ENCODE peak calls at places on chromosomes 3 and 15, in five cellular contexts. One of them, this sample, is unnamed.

GRCh38 chr15:65945616-65946015 is 76.3 kb downstream of the RAB11A start:
- DNase-seq in psoas muscle: no peak
- DNase-seq in natural killer cell: no peak
- DNase-seq in cardiac fibroblast: no peak
- DNase-seq in esophagus squamous epithelium: no peak
- DNase-seq in this sample: no peak

GRCh38 chr15:83850015-83850414 is 196.1 kb downstream of the ADAMTSL3 start:
- DNase-seq in natural killer cell: no peak
- DNase-seq in esophagus squamous epithelium: no peak
- DNase-seq in cardiac fibroblast: no peak
- DNase-seq in psoas muscle: no peak
- DNase-seq in this sample: no peak

GRCh38 chr3:171824824-171825221 is 14.5 kb upstream of the PLD1 start:
- DNase-seq in esophagus squamous epithelium: no peak
- DNase-seq in psoas muscle: no peak
- DNase-seq in cardiac fibroblast: peak
- DNase-seq in natural killer cell: no peak
- DNase-seq in this sample: no peak

GRCh38 chr3:48405343-48405881 is 24.5 kb downstream of the PLXNB1 start:
- DNase-seq in natural killer cell: peak
- DNase-seq in cardiac fibroblast: no peak
- DNase-seq in psoas muscle: no peak
- DNase-seq in esophagus squamous epithelium: no peak
- DNase-seq in this sample: peak

GRCh38 chr3:152508705-152509104 is 240.0 kb downstream of the MBNL1 start:
- DNase-seq in natural killer cell: no peak
- DNase-seq in esophagus squamous epithelium: no peak
- DNase-seq in psoas muscle: no peak
- DNase-seq in cardiac fibroblast: peak
- DNase-seq in this sample: no peak

GRCh38 chr3:140922634-140923033 is 19.0 kb upstream of the SLC25A36 start:
- DNase-seq in cardiac fibroblast: peak
- DNase-seq in psoas muscle: no peak
- DNase-seq in natural killer cell: no peak
- DNase-seq in esophagus squamous epithelium: no peak
- DNase-seq in this sample: peak

GRCh38 chr3:52240886-52241244 is 1.9 kb upstream of the TWF2 start:
- DNase-seq in psoas muscle: no peak
- DNase-seq in esophagus squamous epithelium: no peak
- DNase-seq in cardiac fibroblast: no peak
- DNase-seq in natural killer cell: no peak
- DNase-seq in this sample: no peak

GRCh38 chr15:66803182-66803729 is 101.2 kb downstream of the SMAD6 start:
- DNase-seq in esophagus squamous epithelium: no peak
- DNase-seq in cardiac fibroblast: peak
- DNase-seq in natural killer cell: no peak
- DNase-seq in psoas muscle: peak
- DNase-seq in this sample: no peak

GRCh38 chr3:32685604-32686185 is 707 bp downstream of the CNOT10 start:
- DNase-seq in psoas muscle: no peak
- DNase-seq in natural killer cell: no peak
- DNase-seq in cardiac fibroblast: peak
- DNase-seq in esophagus squamous epithelium: no peak
- DNase-seq in this sample: peak

GRCh38 chr3:156456771-156457224 is 98.1 kb downstream of the SSR3 start:
- DNase-seq in psoas muscle: no peak
- DNase-seq in esophagus squamous epithelium: no peak
- DNase-seq in natural killer cell: no peak
- DNase-seq in cardiac fibroblast: no peak
- DNase-seq in this sample: no peak

GRCh38 chr15:77143606-77144005 is 72.7 kb upstream of the TSPAN3 start:
- DNase-seq in psoas muscle: no peak
- DNase-seq in esophagus squamous epithelium: no peak
- DNase-seq in cardiac fibroblast: peak
- DNase-seq in natural killer cell: no peak
- DNase-seq in this sample: no peak

GRCh38 chr3:189952272-189952671 is 168.4 kb downstream of the P3H2 start:
- DNase-seq in natural killer cell: no peak
- DNase-seq in cardiac fibroblast: no peak
- DNase-seq in psoas muscle: no peak
- DNase-seq in esophagus squamous epithelium: no peak
- DNase-seq in this sample: no peak

GRCh38 chr3:129890125-129890524 is 3.4 kb downstream of the TMCC1 start:
- DNase-seq in esophagus squamous epithelium: no peak
- DNase-seq in psoas muscle: no peak
- DNase-seq in cardiac fibroblast: no peak
- DNase-seq in natural killer cell: no peak
- DNase-seq in this sample: no peak

GRCh38 chr3:170467007-170467406 is 48.3 kb downstream of the CLDN11 start:
- DNase-seq in cardiac fibroblast: no peak
- DNase-seq in psoas muscle: no peak
- DNase-seq in natural killer cell: no peak
- DNase-seq in esophagus squamous epithelium: no peak
- DNase-seq in this sample: no peak

GRCh38 chr3:26920579-26920978 is 298.0 kb downstream of the LRRC3B start:
- DNase-seq in natural killer cell: no peak
- DNase-seq in cardiac fibroblast: no peak
- DNase-seq in psoas muscle: no peak
- DNase-seq in esophagus squamous epithelium: no peak
- DNase-seq in this sample: no peak

GRCh38 chr3:23740517-23741402 is 65.0 kb upstream of the UBE2E1 start:
- DNase-seq in natural killer cell: no peak
- DNase-seq in psoas muscle: no peak
- DNase-seq in esophagus squamous epithelium: no peak
- DNase-seq in cardiac fibroblast: peak
- DNase-seq in this sample: peak

GRCh38 chr3:61451841-61452240 is 109.5 kb upstream of the PTPRG start:
- DNase-seq in natural killer cell: no peak
- DNase-seq in psoas muscle: no peak
- DNase-seq in esophagus squamous epithelium: no peak
- DNase-seq in cardiac fibroblast: peak
- DNase-seq in this sample: no peak

GRCh38 chr3:100163787-100164186 is 49.5 kb upstream of the FILIP1L start:
- DNase-seq in psoas muscle: no peak
- DNase-seq in esophagus squamous epithelium: no peak
- DNase-seq in natural killer cell: no peak
- DNase-seq in cardiac fibroblast: no peak
- DNase-seq in this sample: no peak

GRCh38 chr3:120560304-120561250 is 35.6 kb upstream of the NDUFB4 start:
- DNase-seq in natural killer cell: no peak
- DNase-seq in esophagus squamous epithelium: no peak
- DNase-seq in cardiac fibroblast: peak
- DNase-seq in psoas muscle: no peak
- DNase-seq in this sample: no peak

GRCh38 chr3:120561251-120562045 is 34.7 kb upstream of the NDUFB4 start:
- DNase-seq in natural killer cell: peak
- DNase-seq in cardiac fibroblast: peak
- DNase-seq in esophagus squamous epithelium: no peak
- DNase-seq in psoas muscle: peak
- DNase-seq in this sample: peak

GRCh38 chr3:120558784-120559227 is 37.3 kb upstream of the NDUFB4 start:
- DNase-seq in natural killer cell: peak
- DNase-seq in cardiac fibroblast: peak
- DNase-seq in esophagus squamous epithelium: peak
- DNase-seq in psoas muscle: peak
- DNase-seq in this sample: peak

GRCh38 chr3:120557115-120557514 is 39.0 kb upstream of the NDUFB4 start:
- DNase-seq in natural killer cell: no peak
- DNase-seq in esophagus squamous epithelium: no peak
- DNase-seq in cardiac fibroblast: no peak
- DNase-seq in psoas muscle: no peak
- DNase-seq in this sample: no peak

GRCh38 chr3:120559228-120560061 is 36.7 kb upstream of the NDUFB4 start:
- DNase-seq in cardiac fibroblast: peak
- DNase-seq in psoas muscle: no peak
- DNase-seq in esophagus squamous epithelium: no peak
- DNase-seq in natural killer cell: no peak
- DNase-seq in this sample: no peak
- TF ChIP-seq CTCF in cardiac fibroblast: no peak
- TF ChIP-seq CTCF in psoas muscle: no peak
- TF ChIP-seq CTCF in esophagus squamous epithelium: no peak
- TF ChIP-seq CTCF in natural killer cell: no peak
- TF ChIP-seq CTCF in this sample: no peak

DNA sequence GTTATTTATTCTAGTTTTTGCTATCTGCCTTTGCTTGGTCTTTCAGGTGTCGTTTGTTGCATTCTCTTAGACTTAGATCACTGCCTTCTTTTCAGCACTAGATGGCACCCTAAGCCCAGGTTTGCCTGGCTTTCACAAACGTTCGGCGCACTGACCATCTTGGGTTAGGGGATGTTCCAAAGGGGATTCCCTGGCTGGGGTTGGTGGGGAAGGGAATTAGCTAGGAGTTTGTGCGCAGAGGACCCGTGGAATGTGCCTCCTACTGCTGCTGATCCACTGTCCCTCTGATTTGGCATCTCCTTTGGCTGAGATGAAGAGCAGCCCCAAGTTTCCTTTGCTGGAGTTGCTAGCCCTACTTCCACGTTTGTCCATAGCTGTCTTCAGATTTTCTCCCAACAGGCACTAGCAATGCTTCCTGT is 33.9 kb downstream of the PFN2 start:
- DNase-seq in esophagus squamous epithelium: no peak
- DNase-seq in natural killer cell: no peak
- DNase-seq in cardiac fibroblast: peak
- DNase-seq in psoas muscle: no peak
- DNase-seq in this sample: peak
- TF ChIP-seq CTCF in esophagus squamous epithelium: peak
- TF ChIP-seq CTCF in natural killer cell: peak
- TF ChIP-seq CTCF in cardiac fibroblast: peak
- TF ChIP-seq CTCF in psoas muscle: peak
- TF ChIP-seq CTCF in this sample: peak

DNA sequence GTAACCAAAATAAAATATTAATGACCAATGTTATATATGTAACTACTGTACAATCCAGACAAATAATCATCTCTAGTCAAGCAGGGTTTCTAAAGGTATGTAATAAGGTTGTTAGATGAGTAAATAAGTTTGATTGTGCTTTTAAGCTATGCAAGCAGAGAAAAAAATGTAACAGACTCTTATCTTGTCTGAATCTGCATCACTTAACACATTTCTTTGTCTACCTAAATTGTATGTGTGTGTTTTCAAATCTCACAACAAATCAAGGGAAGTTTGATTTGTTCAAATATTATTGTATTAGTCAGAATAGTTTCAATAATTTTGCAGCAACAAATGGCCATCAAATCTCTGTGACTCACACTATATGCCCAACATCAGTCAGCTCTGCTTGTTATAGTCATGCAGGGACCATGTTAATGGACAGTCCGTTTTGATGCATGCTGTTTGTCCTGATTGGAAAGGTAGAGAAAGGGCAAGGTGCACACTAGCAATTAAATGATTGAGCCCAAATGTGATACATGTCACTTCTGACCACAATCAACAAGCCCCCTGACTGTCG is 349.3 kb upstream of the SATB1 start:
- DNase-seq in esophagus squamous epithelium: no peak
- DNase-seq in cardiac fibroblast: no peak
- DNase-seq in psoas muscle: no peak
- DNase-seq in natural killer cell: no peak
- DNase-seq in this sample: no peak
- TF ChIP-seq CTCF in esophagus squamous epithelium: no peak
- TF ChIP-seq CTCF in cardiac fibroblast: no peak
- TF ChIP-seq CTCF in psoas muscle: no peak
- TF ChIP-seq CTCF in natural killer cell: no peak
- TF ChIP-seq CTCF in this sample: no peak

GRCh38 chr3:133494469-133494868 is 79.0 kb upstream of the CDV3 start:
- DNase-seq in natural killer cell: no peak
- DNase-seq in cardiac fibroblast: peak
- DNase-seq in psoas muscle: no peak
- DNase-seq in esophagus squamous epithelium: no peak
- DNase-seq in this sample: no peak
- TF ChIP-seq CTCF in natural killer cell: no peak
- TF ChIP-seq CTCF in cardiac fibroblast: peak
- TF ChIP-seq CTCF in psoas muscle: no peak
- TF ChIP-seq CTCF in esophagus squamous epithelium: no peak
- TF ChIP-seq CTCF in this sample: no peak

GRCh38 chr15:64847016-64847415 is 5.3 kb downstream of the PLEKHO2 start:
- DNase-seq in psoas muscle: no peak
- DNase-seq in esophagus squamous epithelium: no peak
- DNase-seq in natural killer cell: no peak
- DNase-seq in cardiac fibroblast: no peak
- DNase-seq in this sample: no peak
- TF ChIP-seq CTCF in psoas muscle: no peak
- TF ChIP-seq CTCF in esophagus squamous epithelium: no peak
- TF ChIP-seq CTCF in natural killer cell: no peak
- TF ChIP-seq CTCF in cardiac fibroblast: no peak
- TF ChIP-seq CTCF in this sample: no peak

GRCh38 chr3:63661242-63661641 is 8.8 kb downstream of the SNTN start:
- DNase-seq in cardiac fibroblast: no peak
- DNase-seq in natural killer cell: no peak
- DNase-seq in esophagus squamous epithelium: no peak
- DNase-seq in psoas muscle: no peak
- DNase-seq in this sample: no peak
- TF ChIP-seq CTCF in cardiac fibroblast: peak
- TF ChIP-seq CTCF in natural killer cell: no peak
- TF ChIP-seq CTCF in esophagus squamous epithelium: no peak
- TF ChIP-seq CTCF in psoas muscle: no peak
- TF ChIP-seq CTCF in this sample: no peak

DNA sequence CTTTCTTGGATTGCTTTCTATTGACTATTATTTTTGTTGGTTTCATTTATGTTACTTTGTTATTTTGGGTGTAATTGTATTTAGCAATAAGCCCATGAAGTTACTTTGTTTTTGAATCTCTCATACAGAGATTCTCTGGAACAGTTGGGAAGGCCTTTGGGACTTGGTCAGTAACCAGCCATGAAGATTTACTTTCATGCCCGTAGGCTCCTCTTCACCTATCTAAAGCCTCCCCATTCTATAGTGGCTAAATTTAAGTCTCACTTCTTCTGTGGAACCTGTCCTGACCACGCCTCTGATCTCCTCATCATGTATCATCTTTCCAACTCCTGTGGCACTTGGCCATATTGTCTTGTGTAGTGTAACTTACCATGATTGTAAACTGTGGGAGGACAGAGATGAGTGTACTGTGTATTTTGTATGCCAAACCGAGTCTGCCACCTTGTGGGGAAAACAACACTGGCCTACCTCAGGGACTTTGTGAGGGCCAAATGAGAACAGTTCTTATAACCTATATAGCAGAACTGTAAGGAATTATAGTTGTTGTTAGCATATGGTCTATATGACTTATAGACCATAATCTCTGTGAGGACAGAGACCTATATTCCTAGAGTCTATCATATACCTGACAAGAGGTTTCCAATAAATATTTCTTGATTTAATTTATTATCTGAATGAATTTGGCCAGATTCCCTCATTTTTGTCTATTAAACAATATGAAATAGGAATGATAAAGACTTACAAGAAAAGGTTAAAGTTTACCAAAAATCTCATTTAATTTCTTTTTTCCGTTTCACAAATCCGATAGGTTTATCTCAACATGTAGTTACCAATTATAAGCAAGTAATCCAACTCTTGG is 75.0 kb downstream of the STARD9 start:
- DNase-seq in esophagus squamous epithelium: no peak
- DNase-seq in psoas muscle: no peak
- DNase-seq in cardiac fibroblast: peak
- DNase-seq in natural killer cell: peak
- DNase-seq in this sample: peak
- TF ChIP-seq CTCF in esophagus squamous epithelium: peak
- TF ChIP-seq CTCF in psoas muscle: peak
- TF ChIP-seq CTCF in cardiac fibroblast: peak
- TF ChIP-seq CTCF in natural killer cell: peak
- TF ChIP-seq CTCF in this sample: peak

This sample was measured in GM13976.